ENCODE peak calls at places on chromosomes 2 and 18, in five cellular contexts. E is activated CD8-positive, alpha-beta memory T cell treated with anti-CD3 and anti-CD28 coated beads for 24 hours; Y is NCI-H510A treated with DMSO at 0.1 percent for 48 hours; V is NCI-H1092; X is stimulated activated CD4-positive, alpha-beta T cell treated with anti-CD3 and anti-CD28 coated beads, Interleukin-4, amount 100 ng/mL, for 1 hour. G is an unnamed sample.
A peak's percentile ranks its signal among the peaks of the same experiment; 100 is the strongest.

GRCh38 chr2:7007846-7008741 is 90.9 kb downstream of the RNF144A start:
- DNase-seq in E (no peak), Y (no peak), V (no peak), X (no peak), G (no peak)

GRCh38 chr2:17813742-17814458 is 2.4 kb upstream of the MSGN1 start:
- DNase-seq in E (no peak), Y (no peak), V (no peak), X (no peak), G (no peak)

GRCh38 chr2:215713393-215713792 is 277.5 kb upstream of the FN1 start:
- DNase-seq in E (no peak), Y (no peak), V (no peak), X (no peak), G (no peak)

GRCh38 chr2:37570773-37571570 is 100.5 kb downstream of the CDC42EP3 start:
- DNase-seq in E (no peak), Y (no peak), V (no peak), X (peak; percentile 24), G (peak; percentile 52)

GRCh38 chr2:24317491-24317920 is 42.8 kb downstream of the ITSN2 start:
- DNase-seq in E (no peak), Y (peak; percentile 2), V (no peak), X (no peak), G (no peak)

GRCh38 chr18:23963443-23964185 is 50.9 kb upstream of the TTC39C start:
- DNase-seq in E (peak; percentile 52), Y (peak; percentile 37), V (peak; percentile 18), X (no peak), G (no peak)

GRCh38 chr18:6722680-6723079 is 6.8 kb upstream of the ARHGAP28 start:
- DNase-seq in E (no peak), Y (no peak), V (no peak), X (no peak), G (no peak)

GRCh38 chr2:55721601-55722215 is 28.1 kb upstream of the PNPT1 start:
- DNase-seq in E (no peak), Y (no peak), V (no peak), X (no peak), G (no peak)

GRCh38 chr18:5196253-5197031 is 615 bp downstream of the AKAIN1 start:
- DNase-seq in E (no peak), Y (peak; percentile 65), V (no peak), X (no peak), G (no peak)

GRCh38 chr2:191152841-191153240 is 2.0 kb upstream of the STAT4 start:
- DNase-seq in E (no peak), Y (peak; percentile 80), V (no peak), X (no peak), G (no peak)

GRCh38 chr2:201513271-201513670 is 61.7 kb downstream of the STRADB start:
- DNase-seq in E (no peak), Y (no peak), V (no peak), X (no peak), G (no peak)

GRCh38 chr2:21175895-21176646 is 52.3 kb downstream of the TDRD15 start:
- DNase-seq in E (no peak), Y (peak; percentile 5), V (no peak), X (no peak), G (no peak)

GRCh38 chr2:70939847-70940580 is 4.3 kb downstream of the ATP6V1B1 start:
- DNase-seq in E (peak; percentile 35), Y (no peak), V (no peak), X (no peak), G (peak; percentile 15)

GRCh38 chr2:193841389-193842150 is 1646.8 kb upstream of the TMEFF2 start:
- DNase-seq in E (no peak), Y (no peak), V (no peak), X (no peak), G (no peak)

GRCh38 chr2:102037681-102038080 is 45.9 kb downstream of the IL1R2 start:
- DNase-seq in E (peak; percentile 0), Y (no peak), V (no peak), X (no peak), G (no peak)

G was measured in activated T-cell treated with anti-CD3 and anti-CD28 coated beads, Interleukin-2, amount 50 U/mL, for 24 hours.